ENCODE peak calls at places on chromosome 9, in eight cellular contexts. Z, P, Q, G, J, R, C and B are unnamed samples.

GRCh38 chr9:134189475-134190231 is 25.3 kb upstream of the RNU6ATAC start:
- DNase-seq in G (no peak), Q (no peak), C (no peak), J (peak), P (no peak), Z (no peak), R (no peak), B (no peak)

GRCh38 chr9:128892223-128892892 is 10.4 kb downstream of the LRRC8A start:
- DNase-seq in J (peak), Q (peak), P (peak), Z (no peak), G (peak), C (no peak), R (peak), B (no peak)

GRCh38 chr9:116812231-116813028 is 125.3 kb downstream of the TRIM32 start:
- DNase-seq in Z (no peak), Q (no peak), J (no peak), G (no peak), C (no peak), P (no peak), R (no peak), B (no peak)

GRCh38 chr9:136283291-136284235 is 20.3 kb downstream of the CCDC187 start:
- DNase-seq in J (peak), P (peak), R (peak), C (peak), Z (peak), Q (peak), G (peak), B (peak)

GRCh38 chr9:109830587-109830986 is 50.6 kb downstream of the PALM2AKAP2 start:
- DNase-seq in J (no peak), G (no peak), Z (no peak), R (no peak), Q (no peak), P (no peak), C (no peak), B (no peak)

GRCh38 chr9:127850286-127850830 is 4.1 kb downstream of the ENG start:
- DNase-seq in J (no peak), G (no peak), P (no peak), C (no peak), Z (no peak), Q (no peak), R (no peak), B (no peak)

GRCh38 chr9:93276973-93277372 is 93.0 kb downstream of the WNK2 start:
- DNase-seq in G (no peak), Z (no peak), J (no peak), C (no peak), R (peak), P (no peak), Q (no peak), B (no peak)

GRCh38 chr9:74499111-74499601 is 2.0 kb downstream of the RORB start:
- DNase-seq in Z (no peak), G (no peak), Q (no peak), C (peak), J (no peak), P (peak), R (no peak), B (peak)

GRCh38 chr9:89440951-89441654 is 56.8 kb downstream of the SEMA4D start:
- DNase-seq in R (no peak), G (no peak), Z (no peak), J (peak), C (no peak), P (no peak), Q (no peak), B (no peak)

GRCh38 chr9:113624721-113625120 is 161.2 kb downstream of the RGS3 start:
- DNase-seq in Q (no peak), Z (no peak), G (no peak), P (peak), C (no peak), J (no peak), R (peak), B (no peak)

GRCh38 chr9:17627641-17628040 is 48.8 kb downstream of the SH3GL2 start:
- DNase-seq in J (no peak), P (no peak), Z (no peak), Q (no peak), C (no peak), R (peak), G (no peak), B (no peak)

GRCh38 chr9:102700936-102701335 is 294.2 kb upstream of the CYLC2 start:
- DNase-seq in C (no peak), G (no peak), R (no peak), Q (no peak), Z (no peak), J (no peak), P (no peak), B (no peak)

GRCh38 chr9:130034570-130034969 is 8.4 kb downstream of the FNBP1 start:
- DNase-seq in J (no peak), R (peak), C (no peak), G (no peak), P (no peak), Q (peak), Z (no peak), B (no peak)

GRCh38 chr9:36823934-36824333 is 210.1 kb downstream of the PAX5 start:
- DNase-seq in J (no peak), P (no peak), Q (no peak), C (no peak), Z (no peak), R (no peak), G (no peak), B (no peak)

GRCh38 chr9:88202321-88202720 is 64.0 kb upstream of the SPATA31C2 start:
- DNase-seq in R (no peak), G (no peak), Z (no peak), Q (no peak), P (no peak), C (no peak), J (no peak), B (no peak)

GRCh38 chr9:131258186-131258585 is 18.1 kb downstream of the FAM78A start:
- DNase-seq in Z (no peak), J (no peak), P (peak), C (no peak), Q (peak), G (no peak), R (no peak), B (no peak)

GRCh38 chr9:92501671-92502393 is 19.5 kb upstream of the ASPN start:
- DNase-seq in Q (peak), C (peak), R (peak), G (no peak), P (no peak), J (peak), Z (peak), B (no peak)

DNA sequence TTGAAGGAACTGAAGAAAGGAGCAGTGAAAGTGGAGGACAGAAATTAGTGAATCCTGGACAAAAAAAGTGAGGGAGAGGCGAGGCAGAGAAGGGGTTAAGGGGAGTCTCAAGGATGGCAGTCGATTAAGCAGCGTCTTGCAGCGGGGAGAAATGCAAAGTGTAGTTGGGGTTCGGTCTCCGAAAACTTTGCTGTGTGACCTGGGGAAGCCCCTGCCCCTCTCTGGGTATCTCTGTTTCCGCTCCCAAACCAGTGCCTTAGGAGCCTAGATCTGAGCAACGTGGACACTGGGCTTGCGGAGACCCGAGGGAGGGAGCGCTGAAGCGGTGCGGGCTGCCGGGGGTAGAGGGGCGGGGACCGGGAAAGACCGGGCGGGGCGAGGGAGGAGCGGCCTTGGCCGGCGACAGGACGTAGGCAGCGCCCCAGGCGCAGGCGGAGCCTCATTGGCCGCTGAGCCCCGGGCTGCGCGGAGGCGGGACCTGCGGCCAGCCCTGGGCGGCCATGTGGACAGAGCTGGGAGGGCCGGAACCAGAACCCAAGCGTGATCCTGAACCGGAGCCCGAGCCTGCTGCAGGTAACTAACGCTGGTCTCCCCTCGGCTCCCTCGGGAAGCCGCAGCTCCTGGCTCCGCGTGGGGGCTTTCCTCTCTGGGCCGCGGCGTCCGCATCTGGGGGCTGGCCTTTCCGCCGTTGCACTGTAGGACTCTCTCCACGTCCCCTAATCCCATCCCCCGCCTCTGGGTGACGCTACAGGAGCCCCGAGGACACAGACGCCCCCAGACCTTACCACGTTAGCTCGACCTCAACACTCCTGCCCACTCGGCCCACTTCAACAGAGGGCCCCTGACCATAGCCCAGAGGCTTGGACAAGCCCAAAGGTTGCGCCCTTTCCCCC is at the start of gene ALDH1B1:
- DNase-seq in Z (peak), Q (peak), P (peak), G (peak), C (peak), R (peak), J (peak), B (peak)
- TF ChIP-seq CTCF in Z (peak), Q (peak), P (peak), G (peak), C (no peak), R (peak), J (no peak), B (no peak)

GRCh38 chr9:981491-981898 is 5.0 kb downstream of the DMRT3 start:
- DNase-seq in J (no peak), C (peak), Q (no peak), R (no peak), P (no peak), G (no peak), Z (no peak), B (peak)
- TF ChIP-seq CTCF in J (no peak), C (peak), Q (no peak), R (no peak), P (no peak), G (no peak), Z (no peak), B (peak)

DNA sequence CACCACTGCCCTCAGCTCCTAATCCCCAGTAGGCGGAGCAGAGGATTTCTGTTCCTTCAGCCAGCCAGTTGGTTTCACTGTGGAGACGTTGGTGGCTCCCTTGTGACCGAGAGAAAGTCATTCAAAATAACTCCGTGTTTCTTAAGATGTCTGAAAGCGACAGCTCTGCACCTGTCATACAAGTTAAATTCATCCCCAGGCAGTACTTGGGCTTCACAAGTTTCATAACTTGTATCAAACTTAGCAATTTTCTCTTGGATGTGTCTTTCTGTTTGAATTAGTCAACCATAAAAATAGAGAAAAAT is 410 bp upstream of the CDKN2B start:
- DNase-seq in P (no peak), Q (no peak), J (no peak), Z (no peak), R (no peak), C (no peak), G (no peak), B (no peak)
- TF ChIP-seq CTCF in P (no peak), Q (peak), J (no peak), Z (no peak), R (peak), C (no peak), G (no peak), B (no peak)

GRCh38 chr9:7591501-7591900 is 208.1 kb downstream of the DMAC1 start:
- DNase-seq in Q (no peak), J (no peak), C (no peak), G (no peak), R (no peak), P (no peak), Z (no peak), B (no peak)

GRCh38 chr9:7597716-7598115 is 201.9 kb downstream of the DMAC1 start:
- DNase-seq in C (no peak), Z (no peak), P (no peak), J (no peak), R (no peak), Q (no peak), G (no peak), B (no peak)

DNA sequence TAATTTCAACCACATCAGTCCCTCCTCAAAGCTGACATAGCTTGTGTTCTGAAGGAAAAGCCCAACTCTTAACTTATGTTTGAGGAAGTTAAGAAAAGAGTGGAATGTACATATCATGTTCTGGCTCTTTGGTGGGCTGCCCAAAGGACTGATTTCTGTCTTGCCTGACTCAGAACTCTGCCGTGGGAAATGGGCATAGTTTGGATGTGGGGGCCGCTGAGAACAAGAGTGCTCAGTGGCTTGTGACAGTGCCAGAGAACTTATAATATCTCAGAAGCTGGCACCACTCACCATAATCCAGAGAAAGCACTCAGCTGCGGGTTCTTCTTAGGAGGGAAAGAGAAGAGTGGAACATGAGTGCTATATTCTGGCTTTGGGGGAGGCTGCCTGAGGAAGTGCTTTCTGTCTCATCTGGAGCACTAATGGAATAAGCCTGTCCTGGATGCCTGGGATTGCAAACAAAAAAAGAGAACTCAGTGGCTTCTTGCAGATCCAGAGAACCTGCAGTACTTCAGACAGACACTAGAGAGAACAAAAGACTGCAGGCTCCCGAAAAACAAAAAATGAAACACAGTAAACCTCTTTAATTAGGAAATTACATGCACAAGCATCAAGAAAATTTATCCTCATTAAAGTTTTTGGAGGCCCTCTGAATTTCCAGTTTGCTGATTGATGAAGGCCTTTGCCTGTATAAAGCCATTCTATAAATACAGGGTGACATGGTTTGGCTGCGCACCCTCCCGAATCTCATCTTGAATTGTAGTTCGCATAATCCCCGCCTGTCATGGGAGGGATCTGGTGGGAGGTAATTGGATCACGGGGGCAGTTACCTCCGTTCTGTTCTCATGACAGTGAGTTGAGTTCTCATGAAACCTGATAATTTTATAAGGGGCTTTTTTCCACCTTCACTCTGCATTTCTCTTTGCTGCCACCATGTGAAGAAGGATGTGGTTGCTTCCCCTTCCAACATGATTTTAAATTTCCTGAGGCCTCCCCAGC is 207.0 kb downstream of the DMAC1 start:
- DNase-seq in G (no peak), Z (no peak), Q (no peak), J (no peak), C (no peak), R (no peak), P (no peak), B (no peak)
- TF ChIP-seq CTCF in G (no peak), Z (peak), Q (peak), J (no peak), C (peak), R (no peak), P (no peak), B (peak)

DNA sequence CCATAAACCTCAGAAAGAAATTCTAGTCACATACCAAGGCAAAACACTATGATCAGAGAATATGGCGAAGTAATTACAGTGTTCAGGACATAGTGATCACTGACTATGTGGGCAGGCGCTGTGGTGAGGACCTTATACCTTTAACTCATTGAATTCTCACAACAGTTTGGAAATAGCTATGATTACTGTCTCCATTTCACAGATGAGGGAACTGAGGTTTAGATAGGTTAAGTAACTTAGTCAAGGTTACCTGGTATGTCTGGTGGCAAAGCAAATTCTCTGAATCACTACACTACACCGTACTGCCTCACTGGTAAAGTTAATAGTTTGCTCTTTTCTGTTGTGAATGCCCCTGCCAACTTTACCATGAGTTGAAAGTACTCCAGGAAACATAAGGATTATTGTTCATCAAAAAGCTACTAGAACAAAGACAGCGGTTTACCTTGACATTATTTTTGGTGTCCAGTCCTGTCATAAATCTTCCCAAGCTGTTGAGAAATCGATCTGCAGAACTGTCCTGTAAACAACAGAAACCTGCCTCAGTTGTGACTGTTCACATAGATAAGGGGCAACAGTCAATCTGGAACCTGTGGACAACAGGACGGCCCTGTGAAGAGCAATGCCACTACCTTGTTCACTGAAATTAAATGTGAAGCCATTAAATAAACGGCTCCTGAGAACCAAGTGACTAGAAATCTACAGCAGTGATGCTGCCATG is 36.3 kb downstream of the NIPSNAP3B start:
- DNase-seq in R (no peak), J (no peak), C (no peak), G (no peak), P (no peak), Z (no peak), Q (no peak), B (no peak)
- TF ChIP-seq CTCF in R (no peak), J (no peak), C (no peak), G (no peak), P (no peak), Z (no peak), Q (no peak), B (no peak)